ENCODE peak calls at places on chromosome 6, in ten cellular contexts. O is fibroblast of lung; W is colonic mucosa; E is GM23338; U is pancreas; L is effector memory CD4-positive, alpha-beta T cell; N is K562; K is thyroid gland; Q is tibial artery; H is NT2/D1. S is an unnamed sample.
A peak's percentile ranks its signal among the peaks of the same experiment; 100 is the strongest.

GRCh38 chr6:148239777-148240462 is 102.7 kb upstream of the SASH1 start:
- DNase-seq in O (no peak), W (no peak), E (no peak), U (no peak), L (no peak), N (no peak), K (no peak), Q (no peak), H (no peak), S (no peak)

GRCh38 chr6:1502041-1502440 is 107.7 kb upstream of the FOXC1 start:
- DNase-seq in O (no peak), W (no peak), E (no peak), U (no peak), L (no peak), N (no peak), K (no peak), Q (no peak), H (no peak), S (no peak)

GRCh38 chr6:141634269-141634668 is 498.5 kb upstream of the GJE1 start:
- DNase-seq in O (no peak), W (no peak), E (no peak), U (no peak), L (no peak), N (no peak), K (no peak), Q (no peak), H (no peak), S (no peak)

GRCh38 chr6:87832025-87832825 is 130.2 kb upstream of the AKIRIN2 start:
- DNase-seq in O (peak; percentile 43), W (no peak), E (peak; percentile 50), U (no peak), L (no peak), N (no peak), K (no peak), Q (no peak), H (no peak), S (peak; percentile 52)

GRCh38 chr6:156347251-156348049 is 429.7 kb upstream of the ARID1B start:
- DNase-seq in O (peak; percentile 34), W (no peak), E (no peak), U (no peak), L (no peak), N (no peak), K (no peak), Q (no peak), H (no peak), S (no peak)

GRCh38 chr6:54525731-54526130 is 217.5 kb downstream of the TINAG start:
- DNase-seq in O (peak; percentile 48), W (no peak), E (no peak), U (no peak), L (no peak), N (no peak), K (no peak), Q (no peak), H (no peak), S (no peak)

GRCh38 chr6:145968051-145968450 is 3.9 kb upstream of the SHPRH start:
- DNase-seq in O (no peak), W (no peak), E (no peak), U (no peak), L (no peak), N (no peak), K (no peak), Q (no peak), H (no peak), S (no peak)

GRCh38 chr6:99330159-99330558 is 19.3 kb downstream of the FAXC start:
- DNase-seq in O (peak; percentile 79), W (peak; percentile 34), E (peak; percentile 86), U (peak; percentile 43), L (no peak), N (peak; percentile 79), K (peak; percentile 49), Q (peak; percentile 44), H (no peak), S (peak; percentile 90)

GRCh38 chr6:53311586-53311935 is 37.2 kb downstream of the ELOVL5 start:
- DNase-seq in O (no peak), W (no peak), E (no peak), U (no peak), L (no peak), N (no peak), K (no peak), Q (no peak), H (no peak), S (peak; percentile 68)

GRCh38 chr6:111011360-111012142 is 29.7 kb downstream of the RPF2 start:
- DNase-seq in O (peak; percentile 66), W (no peak), E (peak; percentile 64), U (no peak), L (no peak), N (peak; percentile 40), K (no peak), Q (no peak), H (no peak), S (peak; percentile 81)

GRCh38 chr6:16823700-16824352 is 62.6 kb upstream of the ATXN1 start:
- DNase-seq in O (no peak), W (no peak), E (no peak), U (no peak), L (no peak), N (no peak), K (no peak), Q (no peak), H (no peak), S (no peak)

GRCh38 chr6:29598348-29598747 is 13.4 kb downstream of the OR2H2 start:
- DNase-seq in O (no peak), W (no peak), E (no peak), U (no peak), L (no peak), N (no peak), K (no peak), Q (no peak), H (no peak), S (no peak)

GRCh38 chr6:42454428-42454791 is 2.7 kb upstream of the TRERF1 start:
- DNase-seq in O (no peak), W (peak; percentile 80), E (peak; percentile 62), U (peak; percentile 30), L (no peak), N (peak; percentile 22), K (no peak), Q (no peak), H (no peak), S (no peak)

GRCh38 chr6:153038378-153038777 is 35.9 kb upstream of the MTRF1L start:
- DNase-seq in O (peak; percentile 65), W (no peak), E (no peak), U (no peak), L (no peak), N (no peak), K (no peak), Q (no peak), H (no peak), S (peak; percentile 18)

GRCh38 chr6:155265843-155266535 is 2.2 kb downstream of the CLDN20 start:
- DNase-seq in O (no peak), W (no peak), E (peak; percentile 65), U (no peak), L (no peak), N (no peak), K (no peak), Q (no peak), H (no peak), S (no peak)

GRCh38 chr6:41805830-41806774 is 18.6 kb downstream of the TOMM6 start:
- DNase-seq in O (no peak), W (no peak), E (no peak), U (no peak), L (no peak), N (no peak), K (no peak), Q (no peak), H (no peak), S (no peak)

GRCh38 chr6:46440133-46440532 is 51.1 kb downstream of the RCAN2 start:
- DNase-seq in O (peak; percentile 56), W (no peak), E (no peak), U (no peak), L (no peak), N (no peak), K (no peak), Q (no peak), H (no peak), S (peak; percentile 83)

GRCh38 chr6:119384444-119384843 is 34.9 kb upstream of the MAN1A1 start:
- DNase-seq in O (peak; percentile 40), W (no peak), E (no peak), U (no peak), L (no peak), N (no peak), K (peak; percentile 9), Q (no peak), H (no peak), S (no peak)

GRCh38 chr6:34529665-34530327 is 26.3 kb downstream of the SPDEF start:
- DNase-seq in O (no peak), W (peak; percentile 57), E (no peak), U (peak; percentile 45), L (no peak), N (no peak), K (peak; percentile 96), Q (no peak), H (no peak), S (no peak)

DNA sequence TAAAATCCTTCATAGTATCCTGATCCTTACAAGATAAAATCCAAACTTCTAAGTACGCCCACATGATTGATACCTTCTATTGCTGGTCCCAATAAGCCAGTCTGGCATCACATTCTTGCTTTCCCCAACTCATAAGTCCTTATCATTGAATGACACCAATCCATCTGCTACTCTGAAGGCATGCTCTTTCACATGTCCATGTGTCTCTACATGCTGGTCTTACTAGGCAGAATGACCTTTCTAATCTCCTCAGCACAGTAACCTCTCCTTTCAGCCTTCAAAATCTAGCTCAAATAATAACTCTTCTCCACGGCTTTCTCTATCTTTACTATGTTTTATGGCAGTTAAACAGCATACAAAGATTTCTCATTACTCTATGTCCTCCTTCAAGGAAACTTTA is 71.1 kb downstream of the ASCC3 start:
- DNase-seq in O (no peak), W (no peak), E (no peak), U (no peak), L (no peak), N (peak; percentile 48), K (no peak), Q (no peak), H (no peak), S (no peak)
- H3K36me3 ChIP-seq in O (no peaks in the 10 kb centered on the region), W (no peaks in the 10 kb centered on the region), E (no peaks in the 10 kb centered on the region), U (no peaks in the 10 kb centered on the region), L (no peaks in the 10 kb centered on the region), N (peaks cover 2% of the 10 kb centered on the region), K (no peaks in the 10 kb centered on the region), Q (no peaks in the 10 kb centered on the region), H (peaks cover 3% of the 10 kb centered on the region), S (peaks cover 8% of the 10 kb centered on the region)

GRCh38 chr6:31884528-31885035 is 5.8 kb upstream of the SLC44A4 start:
- DNase-seq in O (no peak), W (no peak), E (no peak), U (no peak), L (no peak), N (no peak), K (no peak), Q (no peak), H (no peak), S (no peak)
- H3K36me3 ChIP-seq in O (peaks cover 50% of the 10 kb centered on the region), W (no peaks in the 10 kb centered on the region), E (peaks cover 41% of the 10 kb centered on the region), U (peaks cover 57% of the 10 kb centered on the region), L (peaks cover 88% of the 10 kb centered on the region), N (peaks cover 94% of the 10 kb centered on the region), K (peaks cover 77% of the 10 kb centered on the region), Q (peaks cover 76% of the 10 kb centered on the region), H (peaks cover 85% of the 10 kb centered on the region), S (peaks cover 81% of the 10 kb centered on the region)

GRCh38 chr6:170405311-170405975 is 98.9 kb downstream of the FAM120B start:
- DNase-seq in O (peak; percentile 90), W (no peak), E (no peak), U (no peak), L (no peak), N (no peak), K (no peak), Q (no peak), H (no peak), S (peak; percentile 92)
- H3K36me3 ChIP-seq in O (peaks cover 9% of the 10 kb centered on the region), W (no peaks in the 10 kb centered on the region), E (no peaks in the 10 kb centered on the region), U (peaks cover 42% of the 10 kb centered on the region), L (peaks cover 47% of the 10 kb centered on the region), N (peaks cover 38% of the 10 kb centered on the region), K (peaks cover 19% of the 10 kb centered on the region), Q (peaks cover 30% of the 10 kb centered on the region), H (peaks cover 16% of the 10 kb centered on the region), S (peaks cover 44% of the 10 kb centered on the region)

GRCh38 chr6:134982161-134982560 is 32.3 kb upstream of the ALDH8A1 start:
- DNase-seq in O (no peak), W (no peak), E (no peak), U (no peak), L (no peak), N (no peak), K (no peak), Q (no peak), H (no peak), S (no peak)
- H3K36me3 ChIP-seq in O (peaks cover 4% of the 10 kb centered on the region), W (no peaks in the 10 kb centered on the region), E (no peaks in the 10 kb centered on the region), U (peaks cover 38% of the 10 kb centered on the region), L (peaks cover 20% of the 10 kb centered on the region), N (peaks cover 74% of the 10 kb centered on the region), K (peaks cover 13% of the 10 kb centered on the region), Q (peaks cover 39% of the 10 kb centered on the region), H (peaks cover 37% of the 10 kb centered on the region), S (peaks cover 71% of the 10 kb centered on the region)

S was measured in adipocyte.